ENCODE peak calls at places on chromosome X, in six cellular contexts. P is glomerular endothelial cell; D is NCI-H2081; Y is central memory CD4-positive, alpha-beta T cell; K is Karpas-422; U is cerebellum. Q is an unnamed sample.

GRCh38 chrX:150308532-150309157 is 54.5 kb upstream of the MAMLD1 start:
- DNase-seq in D (no peak), Y (no peak), U (no peak), P (no peak), K (no peak), Q (no peak)

GRCh38 chrX:69988955-69989394 is 60.8 kb downstream of the AWAT2 start:
- DNase-seq in P (peak), U (no peak), D (no peak), K (no peak), Y (peak), Q (no peak)

GRCh38 chrX:24981030-24981429 is 34.7 kb downstream of the ARX start:
- DNase-seq in Y (no peak), D (no peak), P (no peak), K (no peak), U (no peak), Q (no peak)

GRCh38 chrX:40996886-40997530 is 88.2 kb upstream of the USP9X start:
- DNase-seq in Y (no peak), U (no peak), D (peak), K (peak), P (no peak), Q (peak)

GRCh38 chrX:150454083-150454482 is 91.0 kb downstream of the MAMLD1 start:
- DNase-seq in D (no peak), Y (no peak), K (no peak), U (no peak), P (no peak), Q (no peak)

GRCh38 chrX:30364229-30364628 is 55.0 kb upstream of the NR0B1 start:
- DNase-seq in U (no peak), P (no peak), Y (no peak), K (no peak), D (peak), Q (no peak)

GRCh38 chrX:131762802-131763234 is 218.9 kb downstream of the OR13H1 start:
- DNase-seq in U (no peak), Y (peak), K (peak), P (no peak), D (peak), Q (no peak)

GRCh38 chrX:39772057-39772832 is 325.5 kb downstream of the BCOR start:
- DNase-seq in Y (peak), U (no peak), D (no peak), P (no peak), K (no peak), Q (peak)

GRCh38 chrX:121823406-121823805 is 776.0 kb downstream of the GLUD2 start:
- DNase-seq in P (no peak), U (no peak), D (no peak), Y (no peak), K (no peak), Q (no peak)

GRCh38 chrX:41600266-41600665 is 88.5 kb upstream of the GPR34 start:
- DNase-seq in K (no peak), D (no peak), P (no peak), Y (no peak), U (no peak), Q (no peak)

GRCh38 chrX:149611619-149612018 is 16.5 kb upstream of the HSFX2 start:
- DNase-seq in P (no peak), D (no peak), K (no peak), Y (no peak), U (no peak), Q (no peak)